ENCODE peak calls at places on chromosomes 4 and X, in eight cellular contexts. One of them, this sample, is unnamed.

GRCh38 chr4:109979932-109980717 is 67.4 kb downstream of the EGF start:
- DNase-seq in astrocyte: peak
- DNase-seq in fibroblast of lung: peak
- DNase-seq in neural progenitor cell: no peak
- DNase-seq in GM23338: no peak
- DNase-seq in IMR-90: peak
- DNase-seq in OCI-LY7: no peak
- DNase-seq in HCT116: no peak
- DNase-seq in this sample: no peak

GRCh38 chr4:158169931-158170690 is 2.7 kb downstream of the GASK1B start:
- DNase-seq in astrocyte: peak
- DNase-seq in fibroblast of lung: peak
- DNase-seq in neural progenitor cell: no peak
- DNase-seq in GM23338: no peak
- DNase-seq in IMR-90: peak
- DNase-seq in OCI-LY7: no peak
- DNase-seq in HCT116: no peak
- DNase-seq in this sample: peak

GRCh38 chr4:18366762-18367358 is 345.3 kb upstream of the LCORL start:
- DNase-seq in astrocyte: peak
- DNase-seq in fibroblast of lung: peak
- DNase-seq in neural progenitor cell: peak
- DNase-seq in GM23338: peak
- DNase-seq in IMR-90: peak
- DNase-seq in OCI-LY7: peak
- DNase-seq in HCT116: no peak
- DNase-seq in this sample: peak

GRCh38 chr4:61068025-61068424 is 132.1 kb upstream of the ADGRL3 start:
- DNase-seq in astrocyte: no peak
- DNase-seq in fibroblast of lung: no peak
- DNase-seq in neural progenitor cell: no peak
- DNase-seq in GM23338: no peak
- DNase-seq in IMR-90: no peak
- DNase-seq in OCI-LY7: no peak
- DNase-seq in HCT116: no peak
- DNase-seq in this sample: no peak

GRCh38 chr4:39274503-39274902 is 91.7 kb downstream of the RFC1 start:
- DNase-seq in astrocyte: no peak
- DNase-seq in fibroblast of lung: no peak
- DNase-seq in neural progenitor cell: no peak
- DNase-seq in GM23338: no peak
- DNase-seq in IMR-90: no peak
- DNase-seq in OCI-LY7: no peak
- DNase-seq in HCT116: no peak
- DNase-seq in this sample: no peak

GRCh38 chr4:152352645-152353116 is 183.2 kb downstream of the FBXW7 start:
- DNase-seq in astrocyte: peak
- DNase-seq in fibroblast of lung: peak
- DNase-seq in neural progenitor cell: peak
- DNase-seq in GM23338: peak
- DNase-seq in IMR-90: peak
- DNase-seq in OCI-LY7: peak
- DNase-seq in HCT116: peak
- DNase-seq in this sample: peak

GRCh38 chr4:146095091-146095690 is 80.3 kb upstream of the LSM6 start:
- DNase-seq in astrocyte: peak
- DNase-seq in fibroblast of lung: peak
- DNase-seq in neural progenitor cell: peak
- DNase-seq in GM23338: peak
- DNase-seq in IMR-90: peak
- DNase-seq in OCI-LY7: peak
- DNase-seq in HCT116: peak
- DNase-seq in this sample: peak

GRCh38 chr4:141132689-141133145 is 552 bp downstream of the RNF150 start:
- DNase-seq in astrocyte: peak
- DNase-seq in fibroblast of lung: peak
- DNase-seq in neural progenitor cell: peak
- DNase-seq in GM23338: peak
- DNase-seq in IMR-90: peak
- DNase-seq in OCI-LY7: no peak
- DNase-seq in HCT116: no peak
- DNase-seq in this sample: no peak

GRCh38 chr4:150078041-150078995 is at the start of gene DCLK2:
- DNase-seq in astrocyte: peak
- DNase-seq in fibroblast of lung: peak
- DNase-seq in neural progenitor cell: peak
- DNase-seq in GM23338: peak
- DNase-seq in IMR-90: peak
- DNase-seq in OCI-LY7: no peak
- DNase-seq in HCT116: peak
- DNase-seq in this sample: peak

GRCh38 chr4:173370130-173370476 is 651 bp upstream of the SAP30 start:
- DNase-seq in astrocyte: no peak
- DNase-seq in fibroblast of lung: no peak
- DNase-seq in neural progenitor cell: no peak
- DNase-seq in GM23338: no peak
- DNase-seq in IMR-90: no peak
- DNase-seq in OCI-LY7: peak
- DNase-seq in HCT116: no peak
- DNase-seq in this sample: no peak

GRCh38 chr4:3347871-3348270 is 55.0 kb downstream of the RGS12 start:
- DNase-seq in astrocyte: no peak
- DNase-seq in fibroblast of lung: no peak
- DNase-seq in neural progenitor cell: no peak
- DNase-seq in GM23338: no peak
- DNase-seq in IMR-90: no peak
- DNase-seq in OCI-LY7: no peak
- DNase-seq in HCT116: no peak
- DNase-seq in this sample: no peak

GRCh38 chr4:127304356-127304755 is 328.4 kb upstream of the INTU start:
- DNase-seq in astrocyte: peak
- DNase-seq in fibroblast of lung: peak
- DNase-seq in neural progenitor cell: no peak
- DNase-seq in GM23338: no peak
- DNase-seq in IMR-90: peak
- DNase-seq in OCI-LY7: no peak
- DNase-seq in HCT116: no peak
- DNase-seq in this sample: no peak

DNA sequence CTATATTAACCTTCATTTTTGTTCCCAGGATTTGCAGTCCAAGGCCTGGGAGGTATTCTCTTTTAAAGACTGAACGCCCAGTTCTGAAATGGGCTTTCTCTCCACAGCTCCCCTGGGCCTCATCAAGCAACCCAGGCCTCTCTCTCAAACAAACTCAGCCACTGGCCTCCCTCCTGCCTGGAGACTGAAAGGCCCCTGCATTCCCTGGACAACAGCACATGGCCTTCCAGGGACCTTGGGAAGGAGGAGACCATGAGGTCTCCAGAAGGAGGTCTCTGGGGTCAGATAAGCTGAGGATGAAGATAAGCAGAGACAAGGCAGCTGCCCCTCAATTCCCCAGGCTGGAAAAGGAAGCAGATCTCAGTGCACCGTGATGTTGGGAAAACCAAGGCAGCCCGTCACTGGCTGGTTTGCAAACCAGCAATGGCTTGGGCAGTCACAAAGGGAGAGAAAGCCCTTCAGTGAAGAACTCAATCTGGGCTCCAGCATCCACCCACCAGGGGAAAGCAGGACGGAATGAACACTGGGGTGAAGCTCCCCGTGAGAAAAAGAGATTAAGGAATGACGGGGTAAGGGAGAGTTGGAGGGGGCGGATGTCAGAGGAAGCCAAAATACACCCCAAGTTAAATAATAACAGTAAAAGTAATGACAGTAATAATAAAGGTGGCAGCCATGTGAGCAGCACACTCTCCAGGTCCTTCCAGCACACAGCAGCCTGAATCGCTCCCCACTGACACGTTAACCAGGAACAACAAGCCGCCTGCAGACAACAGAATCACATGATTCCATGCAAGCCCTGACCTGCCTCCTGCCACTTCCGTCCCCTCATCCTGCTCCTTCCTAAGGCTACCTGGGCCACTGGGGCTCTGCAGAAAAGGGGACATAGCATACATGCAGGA is 22.3 kb downstream of the AMOT start:
- DNase-seq in astrocyte: no peak
- DNase-seq in fibroblast of lung: no peak
- DNase-seq in neural progenitor cell: no peak
- DNase-seq in GM23338: peak
- DNase-seq in IMR-90: no peak
- DNase-seq in OCI-LY7: no peak
- DNase-seq in HCT116: no peak
- DNase-seq in this sample: no peak
- H3K27ac ChIP-seq in astrocyte: no peak
- H3K27ac ChIP-seq in fibroblast of lung: no peak
- H3K27ac ChIP-seq in neural progenitor cell: no peak
- H3K27ac ChIP-seq in GM23338: no peak
- H3K27ac ChIP-seq in IMR-90: no peak
- H3K27ac ChIP-seq in OCI-LY7: no peak
- H3K27ac ChIP-seq in HCT116: no peak
- H3K27ac ChIP-seq in this sample: no peak

GRCh38 chr4:169341490-169341889 is 70.7 kb upstream of the SH3RF1 start:
- DNase-seq in astrocyte: peak
- DNase-seq in fibroblast of lung: peak
- DNase-seq in neural progenitor cell: no peak
- DNase-seq in GM23338: no peak
- DNase-seq in IMR-90: peak
- DNase-seq in OCI-LY7: no peak
- DNase-seq in HCT116: no peak
- DNase-seq in this sample: no peak

GRCh38 chr4:169340834-169341233 is 70.1 kb upstream of the SH3RF1 start:
- DNase-seq in astrocyte: no peak
- DNase-seq in fibroblast of lung: no peak
- DNase-seq in neural progenitor cell: no peak
- DNase-seq in GM23338: no peak
- DNase-seq in IMR-90: no peak
- DNase-seq in OCI-LY7: no peak
- DNase-seq in HCT116: no peak
- DNase-seq in this sample: no peak

GRCh38 chr4:169345207-169345788 is 74.5 kb upstream of the SH3RF1 start:
- DNase-seq in astrocyte: peak
- DNase-seq in fibroblast of lung: peak
- DNase-seq in neural progenitor cell: no peak
- DNase-seq in GM23338: no peak
- DNase-seq in IMR-90: peak
- DNase-seq in OCI-LY7: no peak
- DNase-seq in HCT116: peak
- DNase-seq in this sample: peak

GRCh38 chr4:169342906-169343560 is 72.3 kb upstream of the SH3RF1 start:
- DNase-seq in astrocyte: peak
- DNase-seq in fibroblast of lung: no peak
- DNase-seq in neural progenitor cell: no peak
- DNase-seq in GM23338: no peak
- DNase-seq in IMR-90: peak
- DNase-seq in OCI-LY7: no peak
- DNase-seq in HCT116: no peak
- DNase-seq in this sample: no peak

DNA sequence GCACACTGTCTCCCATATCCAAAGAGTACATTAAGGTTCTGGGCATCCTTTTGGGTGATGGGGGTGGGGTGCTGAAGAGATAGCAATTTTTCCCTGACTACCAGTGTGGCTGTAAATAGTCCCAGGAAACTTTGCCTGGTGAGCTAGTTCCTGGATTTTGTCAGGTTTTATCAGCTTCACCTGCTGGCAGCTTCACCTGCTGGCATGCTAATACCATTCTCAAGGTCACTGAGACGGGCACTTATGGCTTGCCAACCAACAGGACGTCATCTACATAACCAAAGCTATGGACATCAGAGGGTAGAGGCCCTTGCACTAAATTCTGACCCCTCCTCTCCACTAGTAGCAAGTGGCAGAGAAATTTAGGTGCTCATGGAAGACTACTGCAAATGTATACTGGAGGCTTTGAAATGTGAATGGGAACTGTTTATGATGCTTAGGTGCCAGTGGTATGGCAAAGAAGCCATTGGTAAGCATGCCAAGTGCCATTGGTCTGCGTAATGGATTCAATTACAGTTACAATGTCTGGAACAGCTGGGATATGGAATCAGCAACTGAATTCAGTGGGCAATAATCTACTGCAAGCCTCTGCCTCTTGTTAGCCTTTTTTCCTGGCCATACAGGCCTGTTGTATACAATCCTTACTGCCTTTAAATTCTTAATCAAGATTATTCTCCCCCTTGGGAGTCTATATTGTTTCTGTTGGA is 71.6 kb upstream of the SH3RF1 start:
- DNase-seq in astrocyte: no peak
- DNase-seq in fibroblast of lung: no peak
- DNase-seq in neural progenitor cell: no peak
- DNase-seq in GM23338: no peak
- DNase-seq in IMR-90: no peak
- DNase-seq in OCI-LY7: no peak
- DNase-seq in HCT116: no peak
- DNase-seq in this sample: no peak
- H2AFZ ChIP-seq in astrocyte: no peak
- H2AFZ ChIP-seq in fibroblast of lung: no peak
- H2AFZ ChIP-seq in neural progenitor cell: no peak
- H2AFZ ChIP-seq in GM23338: no peak
- H2AFZ ChIP-seq in IMR-90: peak
- H2AFZ ChIP-seq in OCI-LY7: no peak
- H2AFZ ChIP-seq in HCT116: no peak
- H2AFZ ChIP-seq in this sample: no peak

GRCh38 chr4:22170353-22170752 is 221.8 kb upstream of the KCNIP4 start:
- DNase-seq in astrocyte: peak
- DNase-seq in fibroblast of lung: peak
- DNase-seq in neural progenitor cell: no peak
- DNase-seq in GM23338: no peak
- DNase-seq in IMR-90: peak
- DNase-seq in OCI-LY7: no peak
- DNase-seq in HCT116: no peak
- DNase-seq in this sample: no peak
- H3K27ac ChIP-seq in astrocyte: no peak
- H3K27ac ChIP-seq in fibroblast of lung: no peak
- H3K27ac ChIP-seq in neural progenitor cell: no peak
- H3K27ac ChIP-seq in GM23338: no peak
- H3K27ac ChIP-seq in IMR-90: no peak
- H3K27ac ChIP-seq in OCI-LY7: no peak
- H3K27ac ChIP-seq in HCT116: no peak
- H3K27ac ChIP-seq in this sample: no peak

DNA sequence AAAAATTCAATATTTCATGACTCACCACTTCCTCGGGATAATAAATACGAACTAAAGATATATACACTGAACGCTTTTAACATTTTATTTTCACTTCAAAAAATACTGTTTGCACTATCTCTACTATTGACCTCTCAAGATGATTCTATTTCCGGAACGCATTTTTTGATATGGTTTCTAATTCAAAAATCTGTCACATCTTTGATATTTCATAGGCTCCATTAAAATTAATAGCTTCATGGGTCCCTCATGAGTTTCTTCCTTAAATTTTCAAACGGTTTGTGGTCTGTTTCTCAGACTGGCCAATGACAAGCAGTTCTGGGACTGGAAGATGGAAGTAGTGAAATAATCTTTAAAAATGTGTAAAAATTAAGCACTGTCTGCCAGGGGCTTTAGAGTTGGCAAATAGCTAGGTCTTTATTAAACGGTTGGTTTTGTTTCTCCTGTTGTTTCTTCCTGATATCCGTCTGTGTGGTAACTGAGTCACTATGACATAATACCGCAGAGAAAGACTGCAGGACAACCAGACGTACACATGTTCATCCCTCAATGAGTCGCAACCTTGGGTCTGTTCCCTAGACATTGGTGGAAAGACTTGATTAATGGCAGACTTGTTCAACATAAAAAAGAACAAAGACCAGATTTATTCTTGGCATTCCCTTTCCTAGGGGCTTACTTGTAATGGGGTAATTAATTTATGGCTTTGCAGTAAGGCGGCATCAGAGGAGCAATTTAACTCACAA is 133.8 kb downstream of the PALLD start:
- DNase-seq in astrocyte: peak
- DNase-seq in fibroblast of lung: peak
- DNase-seq in neural progenitor cell: no peak
- DNase-seq in GM23338: no peak
- DNase-seq in IMR-90: peak
- DNase-seq in OCI-LY7: no peak
- DNase-seq in HCT116: no peak
- DNase-seq in this sample: peak
- H2AFZ ChIP-seq in astrocyte: no peak
- H2AFZ ChIP-seq in fibroblast of lung: no peak
- H2AFZ ChIP-seq in neural progenitor cell: peak
- H2AFZ ChIP-seq in GM23338: peak
- H2AFZ ChIP-seq in IMR-90: peak
- H2AFZ ChIP-seq in OCI-LY7: no peak
- H2AFZ ChIP-seq in HCT116: peak
- H2AFZ ChIP-seq in this sample: peak